ENCODE peak calls at places on chromosomes 4 and X, in four cellular contexts. Q is right lobe of liver, W is IMR-90, I is A549. T is an unnamed sample.

GRCh38 chr4:147059064-147059731 is 113.5 kb upstream of the TTC29 start:
- DNase-seq in Q (no peak), W (no peak), I (no peak), T (no peak)

GRCh38 chr4:98662619-98663225 is 4.3 kb upstream of the TSPAN5 start:
- DNase-seq in Q (no peak), W (peak; percentile 9), I (no peak), T (no peak)

GRCh38 chr4:176001171-176002006 is 64.3 kb upstream of the WDR17 start:
- DNase-seq in Q (peak; percentile 55), W (peak; percentile 0), I (peak; percentile 8), T (no peak)

GRCh38 chr4:129233691-129234090 is 137.7 kb downstream of the C4orf33 start:
- DNase-seq in Q (no peak), W (no peak), I (no peak), T (no peak)

GRCh38 chrX:134604701-134605271 is 53.5 kb downstream of the PLAC1 start:
- DNase-seq in Q (no peak), W (peak; percentile 42), I (peak; percentile 54), T (peak; percentile 14)

GRCh38 chr4:147862043-147862692 is 130.3 kb downstream of the ARHGAP10 start:
- DNase-seq in Q (no peak), W (no peak), I (no peak), T (no peak)

GRCh38 chrX:1221296-1221845 is 8.9 kb upstream of the CRLF2 start:
- DNase-seq in Q (no peak), W (no peak), I (no peak), T (no peak)

GRCh38 chrX:25020391-25021131 is 4.8 kb upstream of the ARX start:
- DNase-seq in Q (no peak), W (no peak), I (no peak), T (no peak)

GRCh38 chr4:71564775-71565174 is 219.1 kb downstream of the GC start:
- DNase-seq in Q (no peak), W (no peak), I (no peak), T (no peak)

GRCh38 chrX:119410027-119410819 is 11.1 kb downstream of the SLC25A43 start:
- DNase-seq in Q (peak; percentile 69), W (peak; percentile 69), I (peak; percentile 90), T (no peak)

GRCh38 chrX:130385520-130385919 is at the start of gene GPR119:
- DNase-seq in Q (no peak), W (no peak), I (no peak), T (no peak)

GRCh38 chrX:39161856-39162255 is 360.6 kb downstream of the MID1IP1 start:
- DNase-seq in Q (no peak), W (no peak), I (no peak), T (no peak)

GRCh38 chr4:915595-915994 is 16.5 kb downstream of the GAK start:
- DNase-seq in Q (peak; percentile 25), W (peak; percentile 31), I (no peak), T (no peak)

GRCh38 chr4:163167333-163167626 is 590 bp upstream of the NAF1 start:
- DNase-seq in Q (no peak), W (peak; percentile 23), I (peak; percentile 34), T (no peak)

GRCh38 chrX:2823795-2824386 is 4.8 kb upstream of the GYG2 start:
- DNase-seq in Q (peak; percentile 65), W (no peak), I (no peak), T (no peak)

GRCh38 chr4:24244663-24245519 is 339.5 kb downstream of the DHX15 start:
- DNase-seq in Q (no peak), W (peak; percentile 32), I (no peak), T (peak; percentile 67)

GRCh38 chrX:100072286-100072685 is 337.8 kb downstream of the PCDH19 start:
- DNase-seq in Q (no peak), W (no peak), I (no peak), T (no peak)

GRCh38 chrX:119826399-119826959 is 26.3 kb downstream of the UPF3B start:
- DNase-seq in Q (no peak), W (peak; percentile 39), I (no peak), T (no peak)

GRCh38 chr4:122623637-122624036 is 2.8 kb upstream of the IL21 start:
- DNase-seq in Q (no peak), W (no peak), I (no peak), T (no peak)

GRCh38 chrX:41110801-41111625 is 25.8 kb downstream of the USP9X start:
- DNase-seq in Q (no peak), W (peak; percentile 43), I (no peak), T (no peak)

GRCh38 chrX:10902001-10902400 is 209.1 kb upstream of the HCCS start:
- DNase-seq in Q (no peak), W (peak; percentile 65), I (peak; percentile 14), T (no peak)

GRCh38 chrX:13094374-13094773 is 50.0 kb upstream of the FAM9C start:
- DNase-seq in Q (no peak), W (no peak), I (no peak), T (no peak)

GRCh38 chr4:130559268-130559667 is 1463.3 kb downstream of the C4orf33 start:
- DNase-seq in Q (no peak), W (no peak), I (no peak), T (no peak)

GRCh38 chrX:13159886-13160285 is 115.5 kb upstream of the FAM9C start:
- DNase-seq in Q (no peak), W (no peak), I (no peak), T (no peak)

GRCh38 chr4:107890779-107891178 is 40.6 kb upstream of the CYP2U1 start:
- DNase-seq in Q (no peak), W (no peak), I (no peak), T (no peak)

GRCh38 chrX:100408643-100409315 is 1.3 kb downstream of the PCDH19 start:
- DNase-seq in Q (no peak), W (no peak), I (no peak), T (no peak)

GRCh38 chr4:54942735-54943134 is 182.7 kb downstream of the KDR start:
- DNase-seq in Q (no peak), W (no peak), I (no peak), T (no peak)

GRCh38 chr4:42281324-42282020 is 115.8 kb upstream of the SHISA3 start:
- DNase-seq in Q (no peak), W (no peak), I (no peak), T (no peak)

GRCh38 chr4:3372933-3373465 is 68.8 kb upstream of the HGFAC start:
- DNase-seq in Q (peak; percentile 78), W (no peak), I (no peak), T (peak; percentile 68)

GRCh38 chrX:153336988-153337387 is 3.0 kb downstream of the ZNF275 start:
- DNase-seq in Q (no peak), W (no peak), I (no peak), T (no peak)

DNA sequence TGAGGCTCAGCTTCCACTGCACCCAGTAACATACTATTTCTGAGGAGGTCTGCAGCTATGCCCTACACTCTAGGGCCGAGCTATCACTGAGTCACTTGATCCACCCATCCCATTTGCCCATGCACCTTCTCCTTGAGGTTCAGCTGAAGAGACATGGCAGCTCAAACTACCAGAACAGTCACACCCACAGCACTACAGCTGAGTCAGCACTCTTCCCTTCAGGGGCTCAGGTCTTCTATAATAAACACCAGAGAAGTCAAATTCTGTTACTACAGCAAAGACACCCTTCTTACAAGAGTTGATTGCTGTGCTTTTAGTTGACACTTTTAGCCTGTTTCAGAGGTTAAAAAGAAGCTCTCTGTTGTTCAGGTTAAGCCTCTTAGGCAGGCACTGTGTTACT is 1696.4 kb upstream of the ADGRL3 start:
- DNase-seq in Q (no peak), W (no peak), I (no peak), T (no peak)
- TF ChIP-seq CTCF in Q (no peak), W (no peak), I (no peak), T (no peak)

GRCh38 chrX:118370921-118371624 is 25.2 kb downstream of the WDR44 start:
- DNase-seq in Q (no peak), W (peak; percentile 65), I (no peak), T (no peak)
- H3K27ac ChIP-seq in Q (no peak overlapping the region), W (no peak overlapping the region), I (no peak overlapping the region), T (no peak overlapping the region)

GRCh38 chr4:88008624-88009235 is 1.3 kb downstream of the PKD2 start:
- DNase-seq in Q (no peak), W (no peak), I (peak; percentile 4), T (no peak)

GRCh38 chr4:88012652-88013051 is 5.2 kb downstream of the PKD2 start:
- DNase-seq in Q (no peak), W (no peak), I (no peak), T (no peak)

GRCh38 chr4:88009871-88010270 is 2.4 kb downstream of the PKD2 start:
- DNase-seq in Q (no peak), W (no peak), I (no peak), T (no peak)

GRCh38 chr4:88008133-88008621 is 742 bp downstream of the PKD2 start:
- DNase-seq in Q (peak; percentile 64), W (peak; percentile 48), I (peak; percentile 30), T (peak; percentile 43)

DNA sequence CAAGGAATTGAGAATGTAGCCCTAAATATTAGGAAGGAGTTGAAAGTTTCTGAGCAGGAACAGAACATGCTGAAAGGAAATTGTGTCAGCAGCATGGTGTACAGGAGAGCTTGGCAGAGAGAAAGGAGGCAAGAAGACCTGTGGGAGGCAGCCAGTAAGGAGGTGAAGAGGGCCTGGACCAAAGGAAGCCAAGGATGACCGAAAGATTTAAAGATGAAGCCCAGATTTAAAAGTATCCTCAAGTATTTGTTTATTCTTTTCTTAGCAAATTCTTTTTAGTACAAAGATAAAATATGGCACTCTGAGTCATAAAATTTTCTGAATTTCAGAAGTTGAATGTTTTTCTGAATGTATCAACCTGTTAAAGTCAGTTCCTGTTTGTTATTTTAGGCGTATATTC is 3.5 kb downstream of the PKD2 start:
- DNase-seq in Q (no peak), W (peak; percentile 42), I (no peak), T (no peak)
- H3K4me1 ChIP-seq in Q (no peaks in the 10 kb centered on the region), W (peaks cover 16% of the 10 kb centered on the region), I (peaks cover 53% of the 10 kb centered on the region), T (peaks cover 54% of the 10 kb centered on the region)

GRCh38 chr4:5888222-5888701 is 4.6 kb downstream of the CRMP1 start:
- DNase-seq in Q (no peak), W (no peak), I (no peak), T (no peak)

GRCh38 chr4:5887011-5887360 is 5.9 kb downstream of the CRMP1 start:
- DNase-seq in Q (no peak), W (no peak), I (no peak), T (no peak)

GRCh38 chr4:5888706-5889696 is 3.9 kb downstream of the CRMP1 start:
- DNase-seq in Q (no peak), W (no peak), I (no peak), T (no peak)

GRCh38 chr4:5885733-5886132 is 7.2 kb downstream of the CRMP1 start:
- DNase-seq in Q (no peak), W (no peak), I (no peak), T (no peak)

DNA sequence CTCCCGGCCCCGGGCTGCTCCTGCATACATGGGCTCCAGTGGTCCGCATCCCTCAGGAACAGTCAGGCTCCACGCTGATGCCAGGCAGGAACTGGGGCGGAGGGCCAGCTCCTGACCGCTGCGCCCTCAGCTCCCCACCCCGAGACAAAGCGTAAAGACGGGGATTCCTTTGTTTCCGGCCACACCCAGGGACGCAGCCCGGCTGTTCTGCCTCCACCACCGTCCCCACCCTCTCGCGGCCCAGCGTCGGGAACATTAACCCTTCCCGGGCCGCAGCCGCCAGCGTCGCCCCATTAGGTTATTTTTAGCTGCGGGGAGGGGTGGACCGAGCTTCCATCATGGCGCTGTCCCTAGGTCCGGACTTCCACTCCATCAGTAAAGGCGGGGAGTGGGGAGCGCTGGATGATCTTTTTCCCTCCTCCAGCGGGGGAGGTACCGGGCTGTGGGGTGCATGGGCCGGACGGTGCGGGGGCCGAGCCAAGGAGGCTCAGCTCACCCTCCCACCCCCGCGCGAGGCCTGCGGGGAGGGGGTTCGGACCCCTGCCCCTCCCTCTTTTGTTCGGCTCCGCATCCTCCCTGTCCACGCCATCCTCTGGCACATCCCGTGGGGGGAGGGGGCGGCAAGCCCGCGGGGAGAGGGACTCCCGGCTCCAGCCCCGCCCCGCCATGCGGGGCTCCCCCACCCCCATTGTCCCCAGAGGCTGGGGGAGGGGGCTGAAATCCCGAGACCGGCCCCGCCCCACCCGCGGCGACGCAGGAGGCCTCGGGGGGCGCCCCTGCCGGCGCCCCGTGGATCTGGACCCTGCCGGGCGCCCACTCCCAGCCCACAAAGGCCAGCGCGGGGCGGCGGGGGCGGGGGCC is 5.3 kb downstream of the CRMP1 start:
- DNase-seq in Q (no peak), W (no peak), I (no peak), T (no peak)
- TF ChIP-seq CTCF in Q (no peak), W (no peak), I (no peak), T (no peak)

T was measured in left ventricle myocardium inferior.